ENCODE peak calls at places on chromosomes 13 and 19, in ten cellular contexts. One of them, this sample, is unnamed.

GRCh38 chr19:4501005-4501591 is 17.2 kb downstream of the PLIN4 start:
- DNase-seq in DMS153: no peak
- DNase-seq in AG09309: no peak
- DNase-seq in SW480: no peak
- DNase-seq in C1 segment of cervical spinal cord: no peak
- DNase-seq in CD4-positive, alpha-beta memory T cell: no peak
- DNase-seq in T-helper 17 cell: no peak
- DNase-seq in WTC11: no peak
- DNase-seq in amniotic stem cell: no peak
- DNase-seq in activated CD4-positive, alpha-beta memory T cell treated with anti-CD3 and anti-CD28 coated beads for 36 hours: no peak
- DNase-seq in this sample: no peak

GRCh38 chr19:35949131-35949530 is 13.0 kb downstream of the LRFN3 start:
- DNase-seq in DMS153: no peak
- DNase-seq in AG09309: no peak
- DNase-seq in SW480: no peak
- DNase-seq in C1 segment of cervical spinal cord: no peak
- DNase-seq in CD4-positive, alpha-beta memory T cell: no peak
- DNase-seq in T-helper 17 cell: no peak
- DNase-seq in WTC11: no peak
- DNase-seq in amniotic stem cell: no peak
- DNase-seq in activated CD4-positive, alpha-beta memory T cell treated with anti-CD3 and anti-CD28 coated beads for 36 hours: no peak
- DNase-seq in this sample: no peak

GRCh38 chr13:92991687-92992086 is 234.9 kb upstream of the GPC6 start:
- DNase-seq in DMS153: no peak
- DNase-seq in AG09309: no peak
- DNase-seq in SW480: no peak
- DNase-seq in C1 segment of cervical spinal cord: no peak
- DNase-seq in CD4-positive, alpha-beta memory T cell: no peak
- DNase-seq in T-helper 17 cell: no peak
- DNase-seq in WTC11: no peak
- DNase-seq in amniotic stem cell: no peak
- DNase-seq in activated CD4-positive, alpha-beta memory T cell treated with anti-CD3 and anti-CD28 coated beads for 36 hours: no peak
- DNase-seq in this sample: no peak

GRCh38 chr13:51494151-51494550 is 41.3 kb upstream of the INTS6 start:
- DNase-seq in DMS153: no peak
- DNase-seq in AG09309: no peak
- DNase-seq in SW480: no peak
- DNase-seq in C1 segment of cervical spinal cord: no peak
- DNase-seq in CD4-positive, alpha-beta memory T cell: no peak
- DNase-seq in T-helper 17 cell: no peak
- DNase-seq in WTC11: no peak
- DNase-seq in amniotic stem cell: no peak
- DNase-seq in activated CD4-positive, alpha-beta memory T cell treated with anti-CD3 and anti-CD28 coated beads for 36 hours: no peak
- DNase-seq in this sample: no peak

GRCh38 chr13:112428704-112429103 is 52.5 kb downstream of the SPACA7 start:
- DNase-seq in DMS153: no peak
- DNase-seq in AG09309: no peak
- DNase-seq in SW480: no peak
- DNase-seq in C1 segment of cervical spinal cord: no peak
- DNase-seq in CD4-positive, alpha-beta memory T cell: no peak
- DNase-seq in T-helper 17 cell: no peak
- DNase-seq in WTC11: no peak
- DNase-seq in amniotic stem cell: no peak
- DNase-seq in activated CD4-positive, alpha-beta memory T cell treated with anti-CD3 and anti-CD28 coated beads for 36 hours: no peak
- DNase-seq in this sample: no peak

GRCh38 chr13:55302568-55302967 is 1838.2 kb upstream of the PRR20A start:
- DNase-seq in DMS153: no peak
- DNase-seq in AG09309: no peak
- DNase-seq in SW480: peak
- DNase-seq in C1 segment of cervical spinal cord: no peak
- DNase-seq in CD4-positive, alpha-beta memory T cell: no peak
- DNase-seq in T-helper 17 cell: no peak
- DNase-seq in WTC11: no peak
- DNase-seq in amniotic stem cell: no peak
- DNase-seq in activated CD4-positive, alpha-beta memory T cell treated with anti-CD3 and anti-CD28 coated beads for 36 hours: no peak
- DNase-seq in this sample: no peak

GRCh38 chr13:47798906-47799305 is 202.2 kb downstream of the SUCLA2 start:
- DNase-seq in DMS153: no peak
- DNase-seq in AG09309: peak
- DNase-seq in SW480: peak
- DNase-seq in C1 segment of cervical spinal cord: no peak
- DNase-seq in CD4-positive, alpha-beta memory T cell: no peak
- DNase-seq in T-helper 17 cell: no peak
- DNase-seq in WTC11: no peak
- DNase-seq in amniotic stem cell: no peak
- DNase-seq in activated CD4-positive, alpha-beta memory T cell treated with anti-CD3 and anti-CD28 coated beads for 36 hours: no peak
- DNase-seq in this sample: no peak

GRCh38 chr13:32135655-32136054 is 104.1 kb downstream of the FRY start:
- DNase-seq in DMS153: no peak
- DNase-seq in AG09309: no peak
- DNase-seq in SW480: peak
- DNase-seq in C1 segment of cervical spinal cord: no peak
- DNase-seq in CD4-positive, alpha-beta memory T cell: no peak
- DNase-seq in T-helper 17 cell: no peak
- DNase-seq in WTC11: no peak
- DNase-seq in amniotic stem cell: no peak
- DNase-seq in activated CD4-positive, alpha-beta memory T cell treated with anti-CD3 and anti-CD28 coated beads for 36 hours: no peak
- DNase-seq in this sample: no peak

GRCh38 chr19:53521373-53522202 is 16.4 kb upstream of the ZNF331 start:
- DNase-seq in DMS153: no peak
- DNase-seq in AG09309: no peak
- DNase-seq in SW480: no peak
- DNase-seq in C1 segment of cervical spinal cord: no peak
- DNase-seq in CD4-positive, alpha-beta memory T cell: no peak
- DNase-seq in T-helper 17 cell: no peak
- DNase-seq in WTC11: no peak
- DNase-seq in amniotic stem cell: no peak
- DNase-seq in activated CD4-positive, alpha-beta memory T cell treated with anti-CD3 and anti-CD28 coated beads for 36 hours: peak
- DNase-seq in this sample: no peak

GRCh38 chr13:23020246-23020843 is 160.4 kb upstream of the SGCG start:
- DNase-seq in DMS153: peak
- DNase-seq in AG09309: peak
- DNase-seq in SW480: peak
- DNase-seq in C1 segment of cervical spinal cord: no peak
- DNase-seq in CD4-positive, alpha-beta memory T cell: peak
- DNase-seq in T-helper 17 cell: no peak
- DNase-seq in WTC11: peak
- DNase-seq in amniotic stem cell: no peak
- DNase-seq in activated CD4-positive, alpha-beta memory T cell treated with anti-CD3 and anti-CD28 coated beads for 36 hours: peak
- DNase-seq in this sample: no peak

GRCh38 chr19:6066661-6067646 is 43.3 kb downstream of the RFX2 start:
- DNase-seq in DMS153: peak
- DNase-seq in AG09309: peak
- DNase-seq in SW480: peak
- DNase-seq in C1 segment of cervical spinal cord: peak
- DNase-seq in CD4-positive, alpha-beta memory T cell: peak
- DNase-seq in T-helper 17 cell: peak
- DNase-seq in WTC11: peak
- DNase-seq in amniotic stem cell: peak
- DNase-seq in activated CD4-positive, alpha-beta memory T cell treated with anti-CD3 and anti-CD28 coated beads for 36 hours: peak
- DNase-seq in this sample: no peak

GRCh38 chr19:31675187-31675913 is 326.1 kb upstream of the TSHZ3 start:
- DNase-seq in DMS153: no peak
- DNase-seq in AG09309: peak
- DNase-seq in SW480: no peak
- DNase-seq in C1 segment of cervical spinal cord: no peak
- DNase-seq in CD4-positive, alpha-beta memory T cell: no peak
- DNase-seq in T-helper 17 cell: no peak
- DNase-seq in WTC11: no peak
- DNase-seq in amniotic stem cell: no peak
- DNase-seq in activated CD4-positive, alpha-beta memory T cell treated with anti-CD3 and anti-CD28 coated beads for 36 hours: no peak
- DNase-seq in this sample: no peak

GRCh38 chr13:113291997-113292862 is 4.8 kb upstream of the LAMP1 start:
- DNase-seq in DMS153: no peak
- DNase-seq in AG09309: no peak
- DNase-seq in SW480: peak
- DNase-seq in C1 segment of cervical spinal cord: peak
- DNase-seq in CD4-positive, alpha-beta memory T cell: no peak
- DNase-seq in T-helper 17 cell: no peak
- DNase-seq in WTC11: no peak
- DNase-seq in amniotic stem cell: no peak
- DNase-seq in activated CD4-positive, alpha-beta memory T cell treated with anti-CD3 and anti-CD28 coated beads for 36 hours: peak
- DNase-seq in this sample: no peak

GRCh38 chr19:48965806-48966540 is 864 bp downstream of the FTL start:
- DNase-seq in DMS153: peak
- DNase-seq in AG09309: no peak
- DNase-seq in SW480: peak
- DNase-seq in C1 segment of cervical spinal cord: peak
- DNase-seq in CD4-positive, alpha-beta memory T cell: peak
- DNase-seq in T-helper 17 cell: peak
- DNase-seq in WTC11: peak
- DNase-seq in amniotic stem cell: peak
- DNase-seq in activated CD4-positive, alpha-beta memory T cell treated with anti-CD3 and anti-CD28 coated beads for 36 hours: peak
- DNase-seq in this sample: peak

GRCh38 chr13:42760949-42761348 is 20.4 kb upstream of the FAM216B start:
- DNase-seq in DMS153: no peak
- DNase-seq in AG09309: no peak
- DNase-seq in SW480: no peak
- DNase-seq in C1 segment of cervical spinal cord: no peak
- DNase-seq in CD4-positive, alpha-beta memory T cell: no peak
- DNase-seq in T-helper 17 cell: no peak
- DNase-seq in WTC11: no peak
- DNase-seq in amniotic stem cell: no peak
- DNase-seq in activated CD4-positive, alpha-beta memory T cell treated with anti-CD3 and anti-CD28 coated beads for 36 hours: no peak
- DNase-seq in this sample: no peak

GRCh38 chr19:873084-874019 is 13.9 kb downstream of the CFD start:
- DNase-seq in DMS153: no peak
- DNase-seq in AG09309: no peak
- DNase-seq in SW480: peak
- DNase-seq in C1 segment of cervical spinal cord: no peak
- DNase-seq in CD4-positive, alpha-beta memory T cell: peak
- DNase-seq in T-helper 17 cell: peak
- DNase-seq in WTC11: peak
- DNase-seq in amniotic stem cell: no peak
- DNase-seq in activated CD4-positive, alpha-beta memory T cell treated with anti-CD3 and anti-CD28 coated beads for 36 hours: peak
- DNase-seq in this sample: peak

GRCh38 chr19:38656171-38656981 is 8.9 kb downstream of the ACTN4 start:
- DNase-seq in DMS153: no peak
- DNase-seq in AG09309: no peak
- DNase-seq in SW480: peak
- DNase-seq in C1 segment of cervical spinal cord: no peak
- DNase-seq in CD4-positive, alpha-beta memory T cell: peak
- DNase-seq in T-helper 17 cell: peak
- DNase-seq in WTC11: no peak
- DNase-seq in amniotic stem cell: no peak
- DNase-seq in activated CD4-positive, alpha-beta memory T cell treated with anti-CD3 and anti-CD28 coated beads for 36 hours: peak
- DNase-seq in this sample: peak

GRCh38 chr13:46675016-46675415 is 121.9 kb downstream of the ESD start:
- DNase-seq in DMS153: peak
- DNase-seq in AG09309: no peak
- DNase-seq in SW480: no peak
- DNase-seq in C1 segment of cervical spinal cord: no peak
- DNase-seq in CD4-positive, alpha-beta memory T cell: no peak
- DNase-seq in T-helper 17 cell: no peak
- DNase-seq in WTC11: no peak
- DNase-seq in amniotic stem cell: no peak
- DNase-seq in activated CD4-positive, alpha-beta memory T cell treated with anti-CD3 and anti-CD28 coated beads for 36 hours: no peak
- DNase-seq in this sample: no peak

GRCh38 chr13:109764474-109765292 is 21.7 kb downstream of the IRS2 start:
- DNase-seq in DMS153: no peak
- DNase-seq in AG09309: no peak
- DNase-seq in SW480: no peak
- DNase-seq in C1 segment of cervical spinal cord: peak
- DNase-seq in CD4-positive, alpha-beta memory T cell: no peak
- DNase-seq in T-helper 17 cell: no peak
- DNase-seq in WTC11: no peak
- DNase-seq in amniotic stem cell: no peak
- DNase-seq in activated CD4-positive, alpha-beta memory T cell treated with anti-CD3 and anti-CD28 coated beads for 36 hours: peak
- DNase-seq in this sample: no peak

GRCh38 chr13:113729329-113730019 is 29.6 kb upstream of the TMEM255B start:
- DNase-seq in DMS153: no peak
- DNase-seq in AG09309: no peak
- DNase-seq in SW480: no peak
- DNase-seq in C1 segment of cervical spinal cord: no peak
- DNase-seq in CD4-positive, alpha-beta memory T cell: no peak
- DNase-seq in T-helper 17 cell: no peak
- DNase-seq in WTC11: no peak
- DNase-seq in amniotic stem cell: no peak
- DNase-seq in activated CD4-positive, alpha-beta memory T cell treated with anti-CD3 and anti-CD28 coated beads for 36 hours: no peak
- DNase-seq in this sample: no peak

GRCh38 chr13:37681295-37682032 is 82.9 kb upstream of the POSTN start:
- DNase-seq in DMS153: no peak
- DNase-seq in AG09309: peak
- DNase-seq in SW480: no peak
- DNase-seq in C1 segment of cervical spinal cord: no peak
- DNase-seq in CD4-positive, alpha-beta memory T cell: no peak
- DNase-seq in T-helper 17 cell: no peak
- DNase-seq in WTC11: no peak
- DNase-seq in amniotic stem cell: no peak
- DNase-seq in activated CD4-positive, alpha-beta memory T cell treated with anti-CD3 and anti-CD28 coated beads for 36 hours: no peak
- DNase-seq in this sample: no peak

GRCh38 chr19:48879025-48879572 is 6.9 kb downstream of the PPP1R15A start:
- DNase-seq in DMS153: no peak
- DNase-seq in AG09309: no peak
- DNase-seq in SW480: no peak
- DNase-seq in C1 segment of cervical spinal cord: no peak
- DNase-seq in CD4-positive, alpha-beta memory T cell: no peak
- DNase-seq in T-helper 17 cell: no peak
- DNase-seq in WTC11: no peak
- DNase-seq in amniotic stem cell: no peak
- DNase-seq in activated CD4-positive, alpha-beta memory T cell treated with anti-CD3 and anti-CD28 coated beads for 36 hours: no peak
- DNase-seq in this sample: no peak

GRCh38 chr13:98919566-98919965 is 58.3 kb downstream of the DOCK9 start:
- DNase-seq in DMS153: no peak
- DNase-seq in AG09309: no peak
- DNase-seq in SW480: no peak
- DNase-seq in C1 segment of cervical spinal cord: no peak
- DNase-seq in CD4-positive, alpha-beta memory T cell: no peak
- DNase-seq in T-helper 17 cell: no peak
- DNase-seq in WTC11: no peak
- DNase-seq in amniotic stem cell: no peak
- DNase-seq in activated CD4-positive, alpha-beta memory T cell treated with anti-CD3 and anti-CD28 coated beads for 36 hours: peak
- DNase-seq in this sample: no peak

GRCh38 chr19:31402931-31403330 is 53.7 kb upstream of the TSHZ3 start:
- DNase-seq in DMS153: no peak
- DNase-seq in AG09309: no peak
- DNase-seq in SW480: no peak
- DNase-seq in C1 segment of cervical spinal cord: no peak
- DNase-seq in CD4-positive, alpha-beta memory T cell: no peak
- DNase-seq in T-helper 17 cell: no peak
- DNase-seq in WTC11: no peak
- DNase-seq in amniotic stem cell: no peak
- DNase-seq in activated CD4-positive, alpha-beta memory T cell treated with anti-CD3 and anti-CD28 coated beads for 36 hours: no peak
- DNase-seq in this sample: no peak

GRCh38 chr13:35716186-35716585 is 239.7 kb upstream of the MAB21L1 start:
- DNase-seq in DMS153: no peak
- DNase-seq in AG09309: no peak
- DNase-seq in SW480: no peak
- DNase-seq in C1 segment of cervical spinal cord: no peak
- DNase-seq in CD4-positive, alpha-beta memory T cell: no peak
- DNase-seq in T-helper 17 cell: no peak
- DNase-seq in WTC11: no peak
- DNase-seq in amniotic stem cell: no peak
- DNase-seq in activated CD4-positive, alpha-beta memory T cell treated with anti-CD3 and anti-CD28 coated beads for 36 hours: no peak
- DNase-seq in this sample: no peak

GRCh38 chr13:46721054-46721453 is 75.9 kb downstream of the ESD start:
- DNase-seq in DMS153: no peak
- DNase-seq in AG09309: no peak
- DNase-seq in SW480: peak
- DNase-seq in C1 segment of cervical spinal cord: peak
- DNase-seq in CD4-positive, alpha-beta memory T cell: peak
- DNase-seq in T-helper 17 cell: no peak
- DNase-seq in WTC11: peak
- DNase-seq in amniotic stem cell: peak
- DNase-seq in activated CD4-positive, alpha-beta memory T cell treated with anti-CD3 and anti-CD28 coated beads for 36 hours: peak
- DNase-seq in this sample: peak

GRCh38 chr13:31755803-31756212 is 16.5 kb downstream of the RXFP2 start:
- DNase-seq in DMS153: no peak
- DNase-seq in AG09309: peak
- DNase-seq in SW480: no peak
- DNase-seq in C1 segment of cervical spinal cord: no peak
- DNase-seq in CD4-positive, alpha-beta memory T cell: no peak
- DNase-seq in T-helper 17 cell: no peak
- DNase-seq in WTC11: no peak
- DNase-seq in amniotic stem cell: no peak
- DNase-seq in activated CD4-positive, alpha-beta memory T cell treated with anti-CD3 and anti-CD28 coated beads for 36 hours: no peak
- DNase-seq in this sample: no peak

GRCh38 chr13:52677823-52678222 is 25.2 kb downstream of the SUGT1 start:
- DNase-seq in DMS153: no peak
- DNase-seq in AG09309: no peak
- DNase-seq in SW480: no peak
- DNase-seq in C1 segment of cervical spinal cord: no peak
- DNase-seq in CD4-positive, alpha-beta memory T cell: no peak
- DNase-seq in T-helper 17 cell: no peak
- DNase-seq in WTC11: no peak
- DNase-seq in amniotic stem cell: no peak
- DNase-seq in activated CD4-positive, alpha-beta memory T cell treated with anti-CD3 and anti-CD28 coated beads for 36 hours: no peak
- DNase-seq in this sample: no peak

This sample was measured in effector CD8-positive, alpha-beta T cell.